ENCODE peak calls at places on chromosomes 2 and 18, in six cellular contexts. M is body of pancreas, N is A549, W is heart left ventricle, X is thyroid gland, L is K562. J is an unnamed sample.
A peak's percentile ranks its signal among the peaks of the same experiment; 100 is the strongest.

GRCh38 chr2:12547771-12548170 is 169.0 kb upstream of the TRIB2 start:
- DNase-seq in M (no peak), N (no peak), W (no peak), X (no peak), L (no peak), J (no peak)

GRCh38 chr2:45973426-45973825 is 322.0 kb downstream of the PRKCE start:
- DNase-seq in M (no peak), N (no peak), W (no peak), X (no peak), L (no peak), J (no peak)

GRCh38 chr2:217204358-217204757 is 344.5 kb upstream of the TNP1 start:
- DNase-seq in M (no peak), N (no peak), W (no peak), X (no peak), L (no peak), J (no peak)

GRCh38 chr2:48339451-48339850 is 190.5 kb upstream of the STON1 start:
- DNase-seq in M (no peak), N (no peak), W (no peak), X (no peak), L (no peak), J (no peak)

GRCh38 chr2:232892843-232893242 is 22.8 kb downstream of the SNORC start:
- DNase-seq in M (no peak), N (no peak), W (no peak), X (no peak), L (no peak), J (no peak)

GRCh38 chr2:204695506-204695905 is 150.2 kb downstream of the PARD3B start:
- DNase-seq in M (no peak), N (no peak), W (no peak), X (no peak), L (no peak), J (no peak)

GRCh38 chr2:9434484-9434883 is 11.0 kb downstream of the CPSF3 start:
- DNase-seq in M (no peak), N (no peak), W (no peak), X (no peak), L (no peak), J (no peak)

GRCh38 chr2:101983486-101983885 is 8.3 kb upstream of the IL1R2 start:
- DNase-seq in M (no peak), N (no peak), W (no peak), X (peak; percentile 72), L (no peak), J (no peak)

GRCh38 chr2:46198931-46199330 is 98.3 kb upstream of the EPAS1 start:
- DNase-seq in M (no peak), N (no peak), W (no peak), X (no peak), L (no peak), J (no peak)

GRCh38 chr2:228644199-228644598 is 462.7 kb upstream of the SPHKAP start:
- DNase-seq in M (no peak), N (no peak), W (no peak), X (no peak), L (no peak), J (no peak)

GRCh38 chr2:67600472-67600871 is 203.3 kb downstream of the ETAA1 start:
- DNase-seq in M (no peak), N (no peak), W (no peak), X (no peak), L (peak; percentile 39), J (peak; percentile 5)

GRCh38 chr18:13394794-13395193 is 176.2 kb downstream of the LDLRAD4 start:
- DNase-seq in M (no peak), N (no peak), W (no peak), X (peak; percentile 70), L (peak; percentile 33), J (no peak)

GRCh38 chr2:39849982-39850526 is 71.0 kb upstream of the THUMPD2 start:
- DNase-seq in M (no peak), N (no peak), W (no peak), X (no peak), L (no peak), J (no peak)

GRCh38 chr2:240250150-240250984 is 109.9 kb upstream of the OTOS start:
- DNase-seq in M (no peak), N (no peak), W (no peak), X (no peak), L (no peak), J (no peak)

GRCh38 chr18:32730620-32731021 is 42.2 kb downstream of the KLHL14 start:
- DNase-seq in M (no peak), N (no peak), W (no peak), X (no peak), L (no peak), J (no peak)

GRCh38 chr2:120013569-120014223 is 819 bp downstream of the EPB41L5 start:
- DNase-seq in M (peak; percentile 78), N (no peak), W (no peak), X (peak; percentile 56), L (peak; percentile 53), J (no peak)

GRCh38 chr2:157856157-157856455 is 20.0 kb downstream of the ACVR1 start:
- DNase-seq in M (no peak), N (no peak), W (no peak), X (no peak), L (no peak), J (no peak)

GRCh38 chr2:165678882-165679281 is 115.2 kb downstream of the GALNT3 start:
- DNase-seq in M (no peak), N (no peak), W (no peak), X (no peak), L (no peak), J (no peak)

GRCh38 chr2:228841475-228841874 is 429.6 kb downstream of the PID1 start:
- DNase-seq in M (no peak), N (no peak), W (no peak), X (no peak), L (no peak), J (no peak)

GRCh38 chr2:214753455-214753854 is 56.0 kb downstream of the BARD1 start:
- DNase-seq in M (no peak), N (no peak), W (no peak), X (no peak), L (no peak), J (no peak)

GRCh38 chr2:167942495-167943081 is 304.8 kb downstream of the STK39 start:
- DNase-seq in M (no peak), N (no peak), W (no peak), X (no peak), L (no peak), J (no peak)

GRCh38 chr2:43226955-43227829 is 786 bp upstream of the ZFP36L2 start:
- DNase-seq in M (peak; percentile 98), N (peak; percentile 87), W (peak; percentile 97), X (peak; percentile 97), L (peak; percentile 91), J (peak; percentile 91)

GRCh38 chr2:145739679-145740078 is 1219.8 kb upstream of the ZEB2 start:
- DNase-seq in M (no peak), N (no peak), W (no peak), X (no peak), L (no peak), J (no peak)

GRCh38 chr2:52210161-52210560 is 1178.2 kb upstream of the NRXN1 start:
- DNase-seq in M (no peak), N (no peak), W (no peak), X (no peak), L (no peak), J (no peak)

GRCh38 chr2:118014492-118014824 is 588 bp upstream of the CCDC93 start:
- DNase-seq in M (no peak), N (peak; percentile 25), W (no peak), X (no peak), L (no peak), J (no peak)

GRCh38 chr2:241099246-241099645 is 2.8 kb downstream of the MTERF4 start:
- DNase-seq in M (no peak), N (no peak), W (no peak), X (no peak), L (no peak), J (no peak)

GRCh38 chr18:415627-416612 is 84.6 kb downstream of the COLEC12 start:
- DNase-seq in M (no peak), N (no peak), W (no peak), X (no peak), L (no peak), J (no peak)

GRCh38 chr18:56982756-56983155 is 164.1 kb upstream of the BOD1L2 start:
- DNase-seq in M (no peak), N (no peak), W (no peak), X (no peak), L (no peak), J (peak; percentile 58)

GRCh38 chr2:70141754-70142589 is 48.8 kb downstream of the C2orf42 start:
- DNase-seq in M (peak; percentile 79), N (peak; percentile 51), W (no peak), X (peak; percentile 78), L (peak; percentile 84), J (no peak)

GRCh38 chr2:110659248-110659647 is 18.6 kb downstream of the BUB1 start:
- DNase-seq in M (no peak), N (no peak), W (no peak), X (no peak), L (no peak), J (no peak)

GRCh38 chr2:47098953-47099352 is 56.2 kb downstream of the STPG4 start:
- DNase-seq in M (no peak), N (no peak), W (no peak), X (no peak), L (no peak), J (no peak)

GRCh38 chr2:73163522-73164367 is 38.6 kb upstream of the NOTO start:
- DNase-seq in M (peak; percentile 78), N (peak; percentile 88), W (peak; percentile 50), X (peak; percentile 69), L (peak; percentile 86), J (peak; percentile 77)
- TF ChIP-seq POLR2A in M (no peak), N (no peak), W (no peak), X (no peak), L (no peak), J (no peak)

GRCh38 chr2:128379021-128380005 is 60.6 kb upstream of the HS6ST1 start:
- DNase-seq in M (peak; percentile 49), N (no peak), W (peak; percentile 65), X (peak; percentile 58), L (no peak), J (no peak)
- H3K4me3 ChIP-seq in M (no peak overlapping the region), N (no peak overlapping the region), W (no peak overlapping the region), X (no peak overlapping the region), L (no peak overlapping the region), J (no peak overlapping the region)

DNA sequence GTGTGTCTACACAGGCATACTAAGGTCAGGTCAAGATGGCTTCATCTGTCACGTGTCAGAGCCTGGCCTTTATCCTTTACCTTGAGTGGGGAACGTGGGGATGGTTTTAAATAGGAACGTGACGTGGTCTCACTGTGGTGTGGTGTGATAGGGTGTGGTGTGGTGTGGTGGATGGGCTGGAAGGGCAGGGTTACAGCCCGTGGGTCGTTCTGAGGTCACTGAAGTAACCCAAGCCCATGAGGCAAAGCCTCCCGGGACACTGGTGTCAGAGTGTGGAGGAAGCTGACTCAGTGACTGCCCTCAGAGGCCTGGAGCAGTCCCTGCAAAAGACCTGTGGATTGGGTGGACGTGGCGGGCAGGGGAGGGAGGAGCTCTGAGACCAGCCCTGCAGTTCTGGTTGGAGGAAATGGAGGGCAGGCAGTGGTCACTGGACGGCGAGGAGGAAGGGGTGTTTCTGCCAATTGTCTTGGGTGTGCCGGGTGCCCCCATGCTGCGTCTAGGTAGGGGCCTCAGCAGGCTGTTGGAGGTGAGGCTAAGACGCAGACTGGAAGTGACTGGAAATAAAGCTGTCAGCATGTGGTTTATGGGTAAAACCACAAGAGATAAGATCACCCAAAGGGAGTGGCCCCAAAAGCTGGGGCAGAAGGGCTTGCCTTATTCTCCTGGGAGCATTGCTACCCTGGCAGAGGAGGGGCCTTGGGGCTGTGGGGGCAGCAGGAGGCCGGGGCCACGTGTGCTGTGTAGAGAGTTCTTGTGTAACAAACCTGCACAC is 84.8 kb downstream of the SH3RF3 start:
- DNase-seq in M (no peak), N (no peak), W (no peak), X (no peak), L (peak; percentile 53), J (peak; percentile 99)
- TF ChIP-seq POLR2A in M (no peak), N (no peak), W (no peak), X (no peak), L (no peak), J (no peak)

GRCh38 chr2:180983468-180984388 is 3.3 kb downstream of the UBE2E3 start:
- DNase-seq in M (peak; percentile 55), N (peak; percentile 28), W (no peak), X (peak; percentile 21), L (peak; percentile 64), J (peak; percentile 77)
- H3K4me3 ChIP-seq in M (no peak overlapping the region), N (no peak overlapping the region), W (no peak overlapping the region), X (no peak overlapping the region), L (peak overlapping the region; percentile 5), J (peak overlapping the region; percentile 37)

J was measured in NB4.